ENCODE peak calls at places on chromosome 11, in nine cellular contexts. G is WERI-Rb-1, K is left ventricle myocardium inferior, B is neural progenitor cell, E is hepatocyte, Z is kidney, T is tibial nerve, V is cardiac muscle cell, O is brain microvascular endothelial cell. U is an unnamed sample.

GRCh38 chr11:119551726-119552510 is 128.9 kb upstream of the THY1 start:
- DNase-seq in Z (no peak), O (no peak), T (no peak), V (no peak), K (no peak), E (no peak), G (no peak), B (no peak), U (no peak)

GRCh38 chr11:78841451-78842060 is 266.9 kb upstream of the NARS2 start:
- DNase-seq in G (peak; percentile 54), K (no peak), E (peak; percentile 22), T (no peak), B (no peak), Z (no peak), O (no peak), V (no peak), U (no peak)

GRCh38 chr11:67584205-67584880 is 731 bp downstream of the GSTP1 start:
- DNase-seq in B (peak; percentile 73), O (no peak), Z (peak; percentile 93), G (peak; percentile 44), T (peak; percentile 61), V (peak; percentile 69), E (peak; percentile 81), K (peak; percentile 75), U (peak; percentile 91)

GRCh38 chr11:111938687-111939160 is 1.6 kb downstream of the DIXDC1 start:
- DNase-seq in G (no peak), E (no peak), Z (no peak), T (no peak), O (peak; percentile 49), B (peak; percentile 40), V (no peak), K (no peak), U (no peak)

GRCh38 chr11:126544311-126545056 is 189.0 kb downstream of the ST3GAL4 start:
- DNase-seq in V (peak; percentile 72), G (peak; percentile 89), E (peak; percentile 73), Z (no peak), O (peak; percentile 25), B (peak; percentile 94), K (no peak), T (no peak), U (no peak)

GRCh38 chr11:115321602-115322289 is 182.5 kb downstream of the CADM1 start:
- DNase-seq in Z (no peak), O (no peak), T (no peak), B (no peak), V (no peak), G (no peak), K (no peak), E (no peak), U (no peak)

GRCh38 chr11:134236834-134237556 is 12.5 kb downstream of the VPS26B start:
- DNase-seq in O (peak; percentile 32), V (no peak), T (no peak), K (no peak), E (no peak), Z (no peak), G (no peak), B (no peak), U (no peak)

GRCh38 chr11:65606876-65607613 is 7.0 kb downstream of the MAP3K11 start:
- DNase-seq in E (peak; percentile 93), Z (peak; percentile 98), V (peak; percentile 99), G (peak; percentile 94), B (peak; percentile 98), T (peak; percentile 92), O (peak; percentile 91), K (peak; percentile 93), U (peak; percentile 90)

GRCh38 chr11:62727007-62727832 is at the start of gene HNRNPUL2:
- DNase-seq in K (peak; percentile 99), E (peak; percentile 100), G (peak; percentile 98), Z (peak; percentile 99), O (peak; percentile 96), V (peak; percentile 100), B (peak; percentile 100), T (peak; percentile 94), U (peak; percentile 100)
- TF ChIP-seq CTCF in K (no peak), E (no peak), G (peak; percentile 2), Z (no peak), O (no peak), V (peak; percentile 18), B (peak; percentile 11), T (no peak), U (no peak)

GRCh38 chr11:128774593-128774992 is 80.7 kb downstream of the FLI1 start:
- DNase-seq in T (no peak), B (no peak), Z (no peak), K (no peak), V (no peak), G (no peak), E (no peak), O (no peak), U (no peak)

GRCh38 chr11:128776088-128776433 is 82.2 kb downstream of the FLI1 start:
- DNase-seq in T (no peak), K (no peak), E (no peak), G (no peak), V (no peak), O (no peak), B (no peak), Z (no peak), U (no peak)

GRCh38 chr11:128777369-128778011 is 83.6 kb downstream of the FLI1 start:
- DNase-seq in E (no peak), T (no peak), B (peak; percentile 34), O (no peak), V (no peak), G (peak; percentile 17), K (no peak), Z (no peak), U (no peak)

GRCh38 chr11:128776434-128777284 is 82.8 kb downstream of the FLI1 start:
- DNase-seq in O (peak; percentile 59), V (peak; percentile 64), Z (peak; percentile 89), K (peak; percentile 76), E (peak; percentile 73), G (peak; percentile 76), B (peak; percentile 78), T (no peak), U (no peak)

DNA sequence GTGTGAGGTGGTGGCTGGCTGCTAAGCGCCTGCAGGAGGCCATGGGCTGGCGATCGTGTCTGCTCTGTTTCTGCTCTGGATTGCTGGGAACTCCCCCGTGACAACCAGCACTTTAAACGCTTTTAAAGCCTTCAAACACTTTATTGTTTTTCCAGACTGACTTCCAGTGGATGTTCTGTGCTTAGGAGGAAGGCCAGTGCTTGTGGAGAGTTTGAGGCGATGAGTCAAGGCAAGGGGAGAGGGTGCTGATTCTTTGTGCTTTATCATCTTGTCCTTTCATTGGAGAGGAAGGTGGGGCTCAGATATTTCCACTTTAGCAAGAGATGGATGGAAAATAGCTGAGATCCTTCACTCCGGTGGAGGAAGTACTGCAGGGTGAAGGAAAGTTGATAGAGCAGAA is 81.6 kb downstream of the FLI1 start:
- DNase-seq in Z (no peak), G (no peak), E (no peak), T (no peak), B (no peak), O (peak; percentile 36), K (no peak), V (no peak), U (no peak)
- H3K36me3 ChIP-seq in Z (no peaks in the 10 kb centered on the region), G (no peaks in the 10 kb centered on the region), E (no peaks in the 10 kb centered on the region), T (no peaks in the 10 kb centered on the region), B (no peaks in the 10 kb centered on the region), O (peaks cover 13% of the 10 kb centered on the region), K (peaks cover 39% of the 10 kb centered on the region), V (no peaks in the 10 kb centered on the region), U (peaks cover 85% of the 10 kb centered on the region)

GRCh38 chr11:94599510-94599909 is 32.3 kb downstream of the PIWIL4 start:
- DNase-seq in B (no peak), Z (no peak), G (no peak), K (no peak), V (peak; percentile 37), T (no peak), E (no peak), O (no peak), U (no peak)

GRCh38 chr11:94603587-94603986 is 36.4 kb downstream of the PIWIL4 start:
- DNase-seq in Z (no peak), O (no peak), T (no peak), G (no peak), K (no peak), B (no peak), E (no peak), V (no peak), U (no peak)

GRCh38 chr11:94597896-94598295 is 30.7 kb downstream of the PIWIL4 start:
- DNase-seq in Z (no peak), T (peak; percentile 8), O (no peak), K (no peak), B (peak; percentile 21), G (peak; percentile 54), V (no peak), E (no peak), U (no peak)

GRCh38 chr11:94604496-94604895 is 37.3 kb downstream of the PIWIL4 start:
- DNase-seq in V (no peak), T (no peak), G (no peak), K (no peak), O (no peak), E (no peak), B (no peak), Z (no peak), U (no peak)

GRCh38 chr11:94602430-94603372 is 35.5 kb downstream of the PIWIL4 start:
- DNase-seq in O (peak; percentile 89), T (peak; percentile 55), G (no peak), V (peak; percentile 78), E (peak; percentile 77), B (no peak), K (peak; percentile 40), Z (no peak), U (no peak)
- TF ChIP-seq CTCF in O (no peak), T (peak; percentile 36), G (no peak), V (peak; percentile 57), E (no peak), B (no peak), K (peak; percentile 57), Z (peak; percentile 46), U (peak; percentile 51)

GRCh38 chr11:68930991-68931855 is 27.5 kb downstream of the IGHMBP2 start:
- DNase-seq in E (no peak), B (no peak), Z (peak; percentile 50), V (no peak), T (no peak), O (no peak), G (no peak), K (no peak), U (peak; percentile 48)

GRCh38 chr11:68928481-68928880 is 24.8 kb downstream of the IGHMBP2 start:
- DNase-seq in T (no peak), G (no peak), K (no peak), V (no peak), O (no peak), E (no peak), Z (peak; percentile 25), B (no peak), U (peak; percentile 23)

GRCh38 chr11:68929135-68929534 is 25.4 kb downstream of the IGHMBP2 start:
- DNase-seq in V (no peak), T (no peak), G (no peak), E (no peak), Z (peak; percentile 70), K (no peak), O (no peak), B (no peak), U (peak; percentile 63)

GRCh38 chr11:68928108-68928429 is 24.4 kb downstream of the IGHMBP2 start:
- DNase-seq in O (no peak), G (no peak), K (no peak), B (no peak), T (no peak), V (no peak), E (no peak), Z (no peak), U (peak; percentile 23)

DNA sequence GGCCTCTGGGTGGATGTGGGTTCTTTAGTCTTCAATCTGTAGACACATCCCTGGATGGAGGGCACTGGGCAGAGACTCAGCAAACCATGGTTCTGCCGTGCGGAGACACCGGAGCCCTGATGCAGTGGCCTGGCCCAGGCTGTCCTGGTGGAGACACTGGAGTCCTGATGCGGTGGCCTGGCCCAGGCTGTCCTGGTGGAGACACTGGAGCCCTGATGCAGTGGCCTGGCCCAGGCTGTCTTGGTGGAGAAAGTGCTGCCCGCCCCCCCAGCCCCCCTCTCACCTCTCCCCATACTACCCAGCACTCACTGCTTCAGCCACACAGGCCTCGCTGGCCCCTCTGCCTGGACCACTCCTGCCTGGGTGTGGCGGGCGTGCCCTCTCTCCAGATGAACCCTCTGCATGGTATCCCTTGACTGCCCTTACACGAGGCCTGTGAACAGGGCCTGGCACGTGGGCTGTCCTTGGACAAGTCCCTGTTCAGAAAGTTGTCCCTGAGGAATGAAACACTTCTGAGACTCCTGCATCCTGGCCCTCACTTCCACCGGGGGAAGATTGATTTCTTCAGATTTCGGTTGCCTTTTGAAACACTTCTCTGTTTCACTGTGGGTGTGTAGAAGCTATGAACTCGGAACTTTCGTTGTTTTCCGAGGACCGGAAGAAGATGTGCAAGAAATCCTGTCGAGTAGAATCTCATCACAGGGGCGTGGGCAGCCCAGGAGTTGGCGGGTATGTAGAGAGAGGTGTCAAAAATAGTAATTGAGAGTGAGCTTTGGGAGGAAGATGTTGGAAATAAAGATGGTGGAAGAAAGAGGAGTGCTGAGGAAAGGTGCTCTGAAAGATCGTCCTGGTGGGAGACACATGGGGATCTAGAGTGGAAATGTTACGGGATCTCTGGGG is 26.3 kb downstream of the IGHMBP2 start:
- DNase-seq in V (no peak), T (no peak), B (no peak), K (no peak), O (no peak), E (no peak), Z (peak; percentile 41), G (no peak), U (peak; percentile 20)
- H3K36me3 ChIP-seq in V (peaks cover 20% of the 10 kb centered on the region), T (no peaks in the 10 kb centered on the region), B (peaks cover 4% of the 10 kb centered on the region), K (peaks cover 67% of the 10 kb centered on the region), O (peaks cover 29% of the 10 kb centered on the region), E (no peaks in the 10 kb centered on the region), Z (peaks cover 24% of the 10 kb centered on the region), G (peaks cover 49% of the 10 kb centered on the region), U (peaks cover 78% of the 10 kb centered on the region)